ENCODE peak calls at places on chromosomes 5 and 9, in eight cellular contexts. One of them, this sample, is unnamed.

GRCh38 chr9:7123743-7124142 is 366.0 kb downstream of the KDM4C start:
- DNase-seq in suprapubic skin: no peak
- DNase-seq in IMR-90: no peak
- DNase-seq in Peyer's patch: no peak
- DNase-seq in A549: no peak
- DNase-seq in prostate gland: no peak
- DNase-seq in erythroblast: no peak
- DNase-seq in spleen: no peak
- DNase-seq in this sample: no peak

GRCh38 chr9:4430492-4431261 is 59.6 kb upstream of the SLC1A1 start:
- DNase-seq in IMR-90: no peak
- DNase-seq in spleen: no peak
- DNase-seq in Peyer's patch: peak
- DNase-seq in erythroblast: no peak
- DNase-seq in A549: no peak
- DNase-seq in suprapubic skin: no peak
- DNase-seq in prostate gland: no peak
- DNase-seq in this sample: no peak

GRCh38 chr5:107869459-107870115 is 198.8 kb upstream of the EFNA5 start:
- DNase-seq in A549: peak
- DNase-seq in suprapubic skin: no peak
- DNase-seq in Peyer's patch: no peak
- DNase-seq in prostate gland: no peak
- DNase-seq in spleen: no peak
- DNase-seq in erythroblast: no peak
- DNase-seq in IMR-90: peak
- DNase-seq in this sample: no peak

GRCh38 chr5:108749130-108749861 is 1.6 kb downstream of the FER start:
- DNase-seq in A549: peak
- DNase-seq in erythroblast: peak
- DNase-seq in IMR-90: no peak
- DNase-seq in suprapubic skin: no peak
- DNase-seq in Peyer's patch: no peak
- DNase-seq in prostate gland: peak
- DNase-seq in spleen: no peak
- DNase-seq in this sample: peak

GRCh38 chr5:38755171-38755570 is 90.6 kb upstream of the OSMR start:
- DNase-seq in erythroblast: no peak
- DNase-seq in prostate gland: no peak
- DNase-seq in IMR-90: peak
- DNase-seq in spleen: no peak
- DNase-seq in suprapubic skin: no peak
- DNase-seq in Peyer's patch: no peak
- DNase-seq in A549: no peak
- DNase-seq in this sample: no peak

GRCh38 chr9:90841213-90841612 is 39.6 kb downstream of the SYK start:
- DNase-seq in spleen: no peak
- DNase-seq in erythroblast: no peak
- DNase-seq in suprapubic skin: no peak
- DNase-seq in Peyer's patch: no peak
- DNase-seq in A549: no peak
- DNase-seq in prostate gland: no peak
- DNase-seq in IMR-90: no peak
- DNase-seq in this sample: no peak

GRCh38 chr9:76151267-76151666 is 243.0 kb downstream of the RFK start:
- DNase-seq in IMR-90: no peak
- DNase-seq in prostate gland: no peak
- DNase-seq in erythroblast: no peak
- DNase-seq in Peyer's patch: no peak
- DNase-seq in spleen: no peak
- DNase-seq in suprapubic skin: no peak
- DNase-seq in A549: no peak
- DNase-seq in this sample: no peak

GRCh38 chr9:86175743-86176456 is 76.5 kb upstream of the GOLM1 start:
- DNase-seq in erythroblast: no peak
- DNase-seq in Peyer's patch: no peak
- DNase-seq in IMR-90: no peak
- DNase-seq in suprapubic skin: no peak
- DNase-seq in A549: no peak
- DNase-seq in spleen: no peak
- DNase-seq in prostate gland: no peak
- DNase-seq in this sample: no peak

GRCh38 chr5:35856186-35857003 is at the start of gene IL7R:
- DNase-seq in IMR-90: peak
- DNase-seq in suprapubic skin: no peak
- DNase-seq in A549: no peak
- DNase-seq in Peyer's patch: no peak
- DNase-seq in spleen: no peak
- DNase-seq in prostate gland: no peak
- DNase-seq in erythroblast: no peak
- DNase-seq in this sample: no peak

GRCh38 chr9:74908665-74909064 is 20.9 kb upstream of the TRPM6 start:
- DNase-seq in suprapubic skin: no peak
- DNase-seq in spleen: no peak
- DNase-seq in IMR-90: no peak
- DNase-seq in erythroblast: no peak
- DNase-seq in A549: no peak
- DNase-seq in Peyer's patch: peak
- DNase-seq in prostate gland: no peak
- DNase-seq in this sample: no peak

GRCh38 chr5:104513194-104513602 is 950.6 kb upstream of the NUDT12 start:
- DNase-seq in IMR-90: peak
- DNase-seq in spleen: no peak
- DNase-seq in erythroblast: no peak
- DNase-seq in Peyer's patch: no peak
- DNase-seq in suprapubic skin: no peak
- DNase-seq in A549: peak
- DNase-seq in prostate gland: no peak
- DNase-seq in this sample: no peak

GRCh38 chr5:150989695-150990094 is 30.7 kb upstream of the GPX3 start:
- DNase-seq in A549: no peak
- DNase-seq in spleen: no peak
- DNase-seq in Peyer's patch: no peak
- DNase-seq in suprapubic skin: no peak
- DNase-seq in prostate gland: no peak
- DNase-seq in erythroblast: no peak
- DNase-seq in IMR-90: no peak
- DNase-seq in this sample: no peak

GRCh38 chr9:131447148-131447547 is 53.3 kb downstream of the PRRC2B start:
- DNase-seq in A549: no peak
- DNase-seq in IMR-90: no peak
- DNase-seq in erythroblast: no peak
- DNase-seq in spleen: peak
- DNase-seq in suprapubic skin: peak
- DNase-seq in prostate gland: no peak
- DNase-seq in Peyer's patch: peak
- DNase-seq in this sample: no peak

GRCh38 chr9:9389904-9390303 is 1222.9 kb downstream of the PTPRD start:
- DNase-seq in prostate gland: no peak
- DNase-seq in IMR-90: no peak
- DNase-seq in Peyer's patch: no peak
- DNase-seq in spleen: no peak
- DNase-seq in erythroblast: no peak
- DNase-seq in suprapubic skin: no peak
- DNase-seq in A549: no peak
- DNase-seq in this sample: no peak

DNA sequence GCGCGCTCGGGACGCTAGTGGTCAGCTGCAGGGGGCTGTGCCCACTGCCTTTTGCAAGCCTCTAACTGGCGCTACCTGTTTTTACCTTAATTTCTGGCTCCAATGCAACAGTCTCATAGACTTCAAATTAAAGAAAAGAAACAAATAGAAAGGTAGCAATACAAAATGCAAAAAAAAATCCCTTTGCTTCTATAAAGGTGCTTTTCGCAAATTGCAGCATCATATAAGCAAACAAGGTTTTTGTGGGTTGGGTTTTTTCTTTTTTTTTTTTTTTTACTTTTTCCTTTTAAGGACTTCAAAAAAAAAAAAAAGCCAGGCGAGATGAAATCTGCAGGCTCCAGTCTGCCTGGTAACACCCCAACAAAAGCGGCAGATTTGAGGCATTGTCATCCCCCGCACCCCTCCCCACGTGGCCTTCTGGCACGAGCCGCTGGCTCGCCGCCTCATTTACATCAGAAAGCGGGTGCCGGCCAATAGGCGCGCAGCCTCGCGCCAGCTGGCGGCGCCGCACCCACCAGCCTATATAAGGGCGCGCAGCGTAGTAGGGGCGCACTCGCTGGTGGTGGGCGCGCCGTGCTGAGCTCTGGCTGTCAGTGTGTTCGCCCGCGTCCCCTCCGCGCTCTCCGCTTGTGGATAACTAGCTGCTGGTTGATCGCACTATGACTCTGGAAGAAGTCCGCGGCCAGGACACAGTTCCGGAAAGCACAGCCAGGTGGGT is at the start of gene GADD45G:
- DNase-seq in erythroblast: peak
- DNase-seq in spleen: peak
- DNase-seq in prostate gland: peak
- DNase-seq in Peyer's patch: peak
- DNase-seq in suprapubic skin: peak
- DNase-seq in IMR-90: peak
- DNase-seq in A549: peak
- DNase-seq in this sample: peak
- TF ChIP-seq POLR2A in erythroblast: peak
- TF ChIP-seq POLR2A in spleen: peak
- TF ChIP-seq POLR2A in prostate gland: peak
- TF ChIP-seq POLR2A in Peyer's patch: peak
- TF ChIP-seq POLR2A in suprapubic skin: peak
- TF ChIP-seq POLR2A in IMR-90: peak
- TF ChIP-seq POLR2A in A549: peak
- TF ChIP-seq POLR2A in this sample: peak

GRCh38 chr9:136544549-136545064 is 1.2 kb downstream of the NOTCH1 start:
- DNase-seq in erythroblast: no peak
- DNase-seq in Peyer's patch: peak
- DNase-seq in prostate gland: peak
- DNase-seq in IMR-90: no peak
- DNase-seq in suprapubic skin: no peak
- DNase-seq in spleen: peak
- DNase-seq in A549: no peak
- DNase-seq in this sample: peak
- TF ChIP-seq POLR2A in erythroblast: no peak
- TF ChIP-seq POLR2A in Peyer's patch: no peak
- TF ChIP-seq POLR2A in prostate gland: peak
- TF ChIP-seq POLR2A in IMR-90: no peak
- TF ChIP-seq POLR2A in suprapubic skin: no peak
- TF ChIP-seq POLR2A in spleen: no peak
- TF ChIP-seq POLR2A in A549: no peak
- TF ChIP-seq POLR2A in this sample: no peak

GRCh38 chr9:130041648-130042405 is 1.2 kb downstream of the FNBP1 start:
- DNase-seq in prostate gland: no peak
- DNase-seq in erythroblast: no peak
- DNase-seq in A549: peak
- DNase-seq in Peyer's patch: no peak
- DNase-seq in spleen: peak
- DNase-seq in IMR-90: peak
- DNase-seq in suprapubic skin: peak
- DNase-seq in this sample: no peak

GRCh38 chr9:130042406-130042930 is 521 bp downstream of the FNBP1 start:
- DNase-seq in suprapubic skin: peak
- DNase-seq in prostate gland: no peak
- DNase-seq in IMR-90: no peak
- DNase-seq in spleen: peak
- DNase-seq in erythroblast: no peak
- DNase-seq in A549: no peak
- DNase-seq in Peyer's patch: no peak
- DNase-seq in this sample: no peak

GRCh38 chr9:130043654-130044623 is 950 bp upstream of the FNBP1 start:
- DNase-seq in Peyer's patch: no peak
- DNase-seq in erythroblast: peak
- DNase-seq in spleen: peak
- DNase-seq in prostate gland: peak
- DNase-seq in suprapubic skin: peak
- DNase-seq in IMR-90: peak
- DNase-seq in A549: no peak
- DNase-seq in this sample: no peak

GRCh38 chr9:130040901-130041647 is 1.9 kb downstream of the FNBP1 start:
- DNase-seq in erythroblast: no peak
- DNase-seq in prostate gland: no peak
- DNase-seq in A549: no peak
- DNase-seq in suprapubic skin: no peak
- DNase-seq in spleen: no peak
- DNase-seq in Peyer's patch: no peak
- DNase-seq in IMR-90: no peak
- DNase-seq in this sample: no peak

DNA sequence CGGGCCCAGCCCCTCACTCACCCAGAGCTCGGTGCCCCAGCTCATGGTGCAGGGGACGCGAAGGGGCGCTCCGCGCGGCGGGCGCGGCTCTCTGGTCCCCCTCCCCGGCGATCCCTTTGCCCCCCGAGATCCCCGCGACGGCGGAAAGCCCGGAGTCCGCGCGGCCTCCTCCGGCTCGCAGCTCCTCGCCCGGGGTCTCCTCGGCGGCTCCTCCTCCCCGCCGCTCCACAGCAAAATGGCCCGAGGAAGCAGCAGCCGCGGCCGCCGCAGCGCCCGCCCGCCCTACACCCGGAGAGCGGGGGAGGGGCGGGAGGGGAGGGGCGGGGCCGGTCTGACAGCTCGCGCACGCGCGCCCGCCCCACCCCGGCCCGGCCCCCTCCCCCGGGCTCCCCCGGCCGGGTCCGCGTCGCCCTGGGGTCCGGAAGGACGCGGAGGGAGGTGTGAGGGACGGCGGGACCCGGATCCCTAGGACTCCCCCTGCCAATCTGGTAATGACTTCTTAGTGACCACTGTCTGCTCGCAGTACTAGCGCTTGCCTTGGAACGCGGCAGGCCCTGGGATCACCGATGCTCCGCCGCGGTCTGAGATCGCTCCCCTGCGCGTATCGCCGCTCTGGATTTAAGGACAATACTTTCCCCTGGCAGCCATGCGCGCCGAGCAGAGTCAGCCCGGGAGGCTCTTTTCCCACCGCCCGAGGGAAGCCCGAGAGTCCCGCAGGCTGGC is at the start of gene FNBP1:
- DNase-seq in prostate gland: peak
- DNase-seq in erythroblast: peak
- DNase-seq in suprapubic skin: peak
- DNase-seq in Peyer's patch: peak
- DNase-seq in IMR-90: peak
- DNase-seq in A549: peak
- DNase-seq in spleen: peak
- DNase-seq in this sample: peak
- TF ChIP-seq POLR2A in prostate gland: peak
- TF ChIP-seq POLR2A in erythroblast: no peak
- TF ChIP-seq POLR2A in suprapubic skin: peak
- TF ChIP-seq POLR2A in Peyer's patch: peak
- TF ChIP-seq POLR2A in IMR-90: peak
- TF ChIP-seq POLR2A in A549: peak
- TF ChIP-seq POLR2A in spleen: peak
- TF ChIP-seq POLR2A in this sample: peak

DNA sequence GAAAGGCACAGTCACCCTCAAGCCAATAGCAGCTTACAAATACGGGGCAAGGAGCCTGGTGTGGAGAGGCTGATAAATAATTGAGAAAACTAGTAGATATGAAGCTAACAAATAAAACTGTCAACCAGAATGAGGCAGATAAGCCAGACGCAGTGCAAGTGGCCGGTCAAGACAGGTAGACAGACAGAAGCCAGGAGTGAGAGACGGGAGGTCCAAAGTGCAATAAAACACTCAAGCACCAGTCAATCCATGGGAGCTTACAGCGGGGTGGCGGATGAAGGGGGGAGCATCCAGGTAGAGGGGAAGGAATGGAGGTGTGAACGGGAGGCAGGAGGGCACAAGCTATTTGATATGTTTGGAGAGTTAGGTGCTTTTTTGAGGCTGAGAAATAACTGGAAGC is 193.1 kb downstream of the FOXD4L6 start:
- DNase-seq in spleen: no peak
- DNase-seq in A549: no peak
- DNase-seq in suprapubic skin: no peak
- DNase-seq in prostate gland: no peak
- DNase-seq in Peyer's patch: no peak
- DNase-seq in IMR-90: no peak
- DNase-seq in erythroblast: no peak
- DNase-seq in this sample: no peak
- TF ChIP-seq POLR2A in spleen: no peak
- TF ChIP-seq POLR2A in A549: no peak
- TF ChIP-seq POLR2A in suprapubic skin: no peak
- TF ChIP-seq POLR2A in prostate gland: no peak
- TF ChIP-seq POLR2A in Peyer's patch: no peak
- TF ChIP-seq POLR2A in IMR-90: no peak
- TF ChIP-seq POLR2A in erythroblast: no peak
- TF ChIP-seq POLR2A in this sample: no peak

This sample was measured in GM12891.